ENCODE peak calls at places on chromosomes 4 and X, in six cellular contexts. Y, Q, D, J, U and P are unnamed samples.

GRCh38 chrX:146454363-146454762 is 355.2 kb upstream of the CXorf51B start:
- DNase-seq in U (no peak), J (no peak), Y (no peak), D (no peak), Q (no peak), P (no peak)

GRCh38 chr4:56817840-56818491 is 3.5 kb downstream of the SPINK2 start:
- DNase-seq in U (no peak), D (peak; percentile 50), Q (peak; percentile 92), Y (peak; percentile 24), J (peak; percentile 69), P (peak; percentile 78)

GRCh38 chr4:168631241-168632151 is 134.6 kb downstream of the PALLD start:
- DNase-seq in D (peak; percentile 29), Y (no peak), J (no peak), U (peak; percentile 87), Q (no peak), P (no peak)

GRCh38 chr4:125796138-125796537 is 481.4 kb downstream of the FAT4 start:
- DNase-seq in D (no peak), J (no peak), Y (no peak), Q (no peak), U (peak; percentile 49), P (no peak)

GRCh38 chr4:151527699-151528098 is 118.7 kb downstream of the FHIP1A start:
- DNase-seq in U (no peak), Y (no peak), Q (no peak), J (no peak), D (no peak), P (no peak)

GRCh38 chrX:42094208-42094607 is 170.9 kb upstream of the CASK start:
- DNase-seq in Q (no peak), J (no peak), Y (no peak), U (no peak), D (no peak), P (no peak)

GRCh38 chr4:84800256-84800655 is 166.2 kb downstream of the WDFY3 start:
- DNase-seq in U (no peak), D (no peak), Q (no peak), Y (no peak), J (no peak), P (no peak)

GRCh38 chr4:169102011-169102410 is 92.0 kb upstream of the CBR4 start:
- DNase-seq in D (no peak), Y (no peak), U (no peak), J (no peak), Q (no peak), P (no peak)

GRCh38 chr4:175470141-175470540 is 341.9 kb downstream of the GPM6A start:
- DNase-seq in J (no peak), Q (no peak), U (no peak), Y (no peak), D (no peak), P (no peak)

GRCh38 chrX:2610246-2611170 is 80.6 kb upstream of the CD99 start:
- DNase-seq in J (no peak), U (no peak), Q (no peak), Y (no peak), D (no peak), P (no peak)

GRCh38 chr4:88002786-88003185 is 4.6 kb upstream of the PKD2 start:
- DNase-seq in Y (no peak), J (no peak), U (no peak), D (no peak), Q (no peak), P (no peak)

GRCh38 chr4:184534511-184535391 is 60.4 kb upstream of the IRF2 start:
- DNase-seq in J (peak; percentile 68), D (no peak), Q (peak; percentile 76), U (no peak), Y (peak; percentile 53), P (peak; percentile 69)

GRCh38 chr4:30847157-30847556 is 127.0 kb downstream of the PCDH7 start:
- DNase-seq in J (no peak), Q (no peak), Y (no peak), D (no peak), U (no peak), P (no peak)

GRCh38 chr4:2591189-2591588 is 54.7 kb downstream of the FAM193A start:
- DNase-seq in Y (no peak), U (peak; percentile 54), D (no peak), J (no peak), Q (no peak), P (no peak)

GRCh38 chrX:108439434-108439883 is at the start of gene COL4A5:
- DNase-seq in J (no peak), D (no peak), Y (no peak), Q (no peak), U (no peak), P (no peak)